ENCODE peak calls at places on chromosomes 7 and 10, in eight cellular contexts. A is glutamatergic neuron, E is neural progenitor cell, W is chondrocyte, L is kidney, D is colonic mucosa, P is breast epithelium, S is psoas muscle. I is an unnamed sample.

GRCh38 chr7:23530355-23530754 is 1.4 kb downstream of the TRA2A start:
- DNase-seq in D (peak), P (no peak), E (peak), A (no peak), W (no peak), S (no peak), L (no peak), I (no peak)

GRCh38 chr7:157932498-157933218 is 595.9 kb downstream of the DNAJB6 start:
- DNase-seq in W (no peak), S (no peak), A (no peak), D (no peak), P (no peak), E (no peak), L (no peak), I (no peak)

GRCh38 chr7:39333701-39334100 is 232.5 kb upstream of the YAE1 start:
- DNase-seq in D (no peak), L (no peak), A (no peak), S (no peak), E (no peak), P (no peak), W (no peak), I (no peak)

GRCh38 chr7:84669177-84669732 is 474.7 kb upstream of the SEMA3A start:
- DNase-seq in L (no peak), S (no peak), E (no peak), A (no peak), P (no peak), D (no peak), W (no peak), I (no peak)

GRCh38 chr7:149714081-149714909 is 59.1 kb downstream of the ZNF467 start:
- DNase-seq in W (no peak), A (peak), S (peak), P (peak), E (peak), L (peak), D (peak), I (peak)

GRCh38 chr10:17217661-17218306 is 10.3 kb upstream of the VIM start:
- DNase-seq in L (no peak), S (no peak), A (no peak), D (no peak), E (no peak), P (no peak), W (no peak), I (no peak)

GRCh38 chr7:67478066-67478465 is 481.4 kb downstream of the TYW1 start:
- DNase-seq in A (no peak), W (no peak), E (no peak), S (no peak), L (no peak), D (no peak), P (no peak), I (no peak)

GRCh38 chr10:17981766-17982380 is 30.2 kb downstream of the SLC39A12 start:
- DNase-seq in D (no peak), E (no peak), W (no peak), S (no peak), P (no peak), L (no peak), A (no peak), I (no peak)

GRCh38 chr10:49592726-49593563 is 17.2 kb upstream of the SLC18A3 start:
- DNase-seq in S (no peak), A (peak), E (peak), P (no peak), D (peak), W (no peak), L (no peak), I (no peak)

GRCh38 chr7:16066805-16067459 is 354.4 kb downstream of the CRPPA start:
- DNase-seq in L (no peak), D (no peak), A (no peak), E (no peak), P (no peak), W (no peak), S (no peak), I (no peak)

GRCh38 chr10:9075420-9075819 is 1020.9 kb downstream of the GATA3 start:
- DNase-seq in A (no peak), L (no peak), D (no peak), E (no peak), P (no peak), W (no peak), S (no peak), I (no peak)

GRCh38 chr7:134433430-134433829 is 25.5 kb downstream of the AKR1B1 start:
- DNase-seq in A (no peak), L (no peak), P (no peak), E (no peak), D (no peak), W (no peak), S (no peak), I (no peak)

GRCh38 chr10:80537086-80537704 is 507 bp upstream of the SH2D4B start:
- DNase-seq in A (no peak), W (peak), E (peak), S (no peak), D (peak), P (no peak), L (no peak), I (no peak)

GRCh38 chr7:140390466-140391190 is 7.7 kb downstream of the SLC37A3 start:
- DNase-seq in E (no peak), L (no peak), P (no peak), W (no peak), A (no peak), S (no peak), D (no peak), I (no peak)

GRCh38 chr7:80834105-80834410 is 84.8 kb downstream of the SEMA3C start:
- DNase-seq in W (no peak), E (no peak), S (no peak), A (no peak), L (no peak), D (no peak), P (no peak), I (no peak)

GRCh38 chr10:6843477-6843876 is 263.4 kb upstream of the PRKCQ start:
- DNase-seq in W (no peak), A (no peak), E (no peak), P (no peak), S (no peak), D (no peak), L (no peak), I (no peak)

GRCh38 chr7:24936121-24936824 is 43.7 kb downstream of the OSBPL3 start:
- DNase-seq in P (no peak), L (no peak), S (no peak), D (no peak), E (no peak), A (no peak), W (no peak), I (no peak)

GRCh38 chr7:22563115-22563514 is 63.1 kb upstream of the STEAP1B start:
- DNase-seq in L (no peak), P (no peak), W (no peak), A (peak), E (peak), S (no peak), D (no peak), I (no peak)

GRCh38 chr10:6204063-6204340 is 1.3 kb downstream of the PFKFB3 start:
- DNase-seq in D (peak), P (no peak), L (no peak), S (no peak), E (peak), A (peak), W (no peak), I (no peak)

GRCh38 chr10:86090807-86091206 is 275.8 kb downstream of the GRID1 start:
- DNase-seq in A (no peak), P (no peak), W (no peak), E (no peak), L (no peak), D (no peak), S (no peak), I (no peak)
- TF ChIP-seq CTCF in A (no peak), P (no peak), W (no peak), E (peak), L (no peak), D (no peak), S (no peak), I (no peak)

DNA sequence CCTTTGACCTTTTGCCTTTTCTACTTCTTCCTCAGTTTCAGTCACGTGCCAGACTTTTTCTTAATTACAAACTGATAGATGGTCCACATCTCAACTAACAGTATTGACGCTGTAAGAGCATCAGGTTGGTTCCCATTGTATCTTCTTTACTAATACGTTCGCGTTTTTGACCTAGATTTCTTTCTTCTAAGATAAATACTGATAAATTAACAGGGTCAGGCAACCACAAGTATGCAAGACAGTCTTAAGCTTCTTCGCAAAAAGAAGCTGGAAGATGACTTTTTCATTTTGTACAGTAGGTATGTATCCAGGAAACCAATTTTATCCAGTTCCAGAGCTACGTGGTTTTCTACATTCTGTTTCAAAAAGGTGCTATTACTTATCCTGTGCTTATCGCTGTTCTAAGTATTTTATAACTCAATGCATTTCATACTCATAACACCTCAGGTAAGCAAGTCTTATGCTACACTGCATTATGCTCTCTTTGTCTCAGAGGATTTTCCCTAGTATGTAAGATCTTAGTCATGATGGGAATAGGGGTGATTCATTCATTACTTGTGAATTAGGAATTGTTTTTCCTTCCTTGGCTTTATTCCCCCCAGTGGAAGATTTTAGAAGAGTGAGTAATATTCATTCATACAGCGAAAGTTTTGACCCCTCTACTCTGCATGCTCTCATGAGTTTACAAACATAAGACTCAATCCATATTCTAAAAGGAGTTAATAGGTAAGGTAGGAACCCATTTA is 955 bp downstream of the DUS4L start:
- DNase-seq in E (peak), D (no peak), L (no peak), A (no peak), S (no peak), P (no peak), W (no peak), I (no peak)
- TF ChIP-seq CTCF in E (no peak), D (no peak), L (no peak), A (no peak), S (no peak), P (no peak), W (peak), I (no peak)

GRCh38 chr7:137337902-137338301 is 5.6 kb downstream of the PTN start:
- DNase-seq in L (no peak), D (no peak), E (no peak), S (no peak), A (no peak), P (no peak), W (no peak), I (no peak)
- TF ChIP-seq CTCF in L (no peak), D (no peak), E (peak), S (no peak), A (no peak), P (no peak), W (peak), I (no peak)

DNA sequence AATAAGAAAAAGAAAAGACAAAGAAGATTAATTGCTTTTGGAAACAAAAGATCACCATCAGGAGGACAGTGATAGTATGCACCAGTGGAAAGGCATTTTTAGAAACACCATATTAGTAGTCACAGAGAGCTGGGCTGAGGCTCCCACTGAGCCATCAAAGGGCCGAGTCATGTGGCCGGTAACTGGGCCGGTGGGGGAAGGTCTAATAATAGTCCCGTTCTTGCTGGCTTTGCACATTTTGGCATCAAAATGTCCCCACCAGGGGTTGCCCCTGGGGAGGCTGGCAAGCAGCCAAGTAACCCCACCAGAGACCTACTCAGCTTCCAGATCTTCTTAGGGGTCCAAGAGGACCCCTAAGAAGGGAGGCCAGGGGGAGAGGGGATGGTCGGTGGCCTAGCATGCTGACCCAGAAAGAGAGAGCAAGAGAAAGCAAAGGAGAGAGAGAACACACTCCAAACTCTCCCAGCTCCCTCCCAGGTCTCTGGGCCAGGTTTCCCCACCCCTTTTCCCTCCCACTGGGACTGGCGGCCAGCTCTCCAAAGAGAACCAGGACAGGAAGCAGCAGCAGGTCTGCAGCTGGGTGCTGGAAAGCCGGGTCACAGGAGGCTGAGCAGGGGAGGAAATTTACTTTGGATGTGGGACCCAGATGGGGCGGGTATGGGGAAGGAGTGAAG is 70.2 kb upstream of the FGFR2 start:
- DNase-seq in S (peak), A (peak), E (peak), D (peak), W (no peak), L (peak), P (no peak), I (no peak)
- TF ChIP-seq CTCF in S (no peak), A (no peak), E (no peak), D (no peak), W (no peak), L (no peak), P (no peak), I (no peak)

GRCh38 chr10:100158044-100158805 is 27.6 kb downstream of the ERLIN1 start:
- DNase-seq in D (no peak), L (no peak), P (no peak), W (no peak), E (no peak), A (no peak), S (no peak), I (no peak)
- TF ChIP-seq CTCF in D (no peak), L (no peak), P (no peak), W (no peak), E (no peak), A (no peak), S (no peak), I (no peak)

GRCh38 chr10:70331486-70332268 is 47.9 kb upstream of the NPFFR1 start:
- DNase-seq in W (peak), D (peak), P (no peak), A (no peak), L (peak), S (peak), E (no peak), I (no peak)
- TF ChIP-seq CTCF in W (peak), D (no peak), P (no peak), A (no peak), L (no peak), S (peak), E (no peak), I (no peak)

GRCh38 chr10:124417846-124418725 is 637 bp downstream of the OAT start:
- DNase-seq in D (peak), W (peak), P (peak), A (peak), E (peak), S (peak), L (peak), I (no peak)
- TF ChIP-seq CTCF in D (no peak), W (peak), P (no peak), A (no peak), E (no peak), S (no peak), L (no peak), I (no peak)

I was measured in omental fat pad.